ENCODE peak calls at places on chromosomes 2 and 18, in ten cellular contexts. J is activated CD8-positive, alpha-beta T cell treated with anti-CD3 and anti-CD28 coated beads for 36 hours; K is astrocyte of the spinal cord; W is cardiac muscle cell; O is ovary; U is tibial artery; X is PC-3; C is foreskin fibroblast; D is RWPE1; I is fibroblast of pulmonary artery. V is an unnamed sample.

GRCh38 chr2:33616873-33617272 is 17.8 kb upstream of the FAM98A start:
- DNase-seq in W (no peak), C (no peak), J (no peak), U (no peak), O (no peak), I (no peak), X (no peak), K (no peak), D (no peak), V (no peak)

GRCh38 chr2:163345795-163346573 is 389.8 kb downstream of the FIGN start:
- DNase-seq in K (peak; percentile 64), I (peak; percentile 69), U (no peak), X (peak; percentile 85), J (no peak), D (peak; percentile 41), O (no peak), W (peak; percentile 62), C (peak; percentile 67), V (no peak)

GRCh38 chr18:55950379-55951166 is 362.6 kb upstream of the TCF4 start:
- DNase-seq in D (no peak), O (no peak), I (no peak), C (no peak), U (no peak), X (no peak), W (no peak), K (no peak), J (no peak), V (no peak)

GRCh38 chr2:152537252-152537651 is 180.0 kb downstream of the PRPF40A start:
- DNase-seq in X (no peak), O (no peak), U (no peak), J (no peak), K (no peak), D (no peak), W (peak; percentile 43), I (peak; percentile 35), C (no peak), V (no peak)

GRCh38 chr2:188601391-188601790 is 309.7 kb downstream of the GULP1 start:
- DNase-seq in D (no peak), U (no peak), W (no peak), C (no peak), O (no peak), X (no peak), K (no peak), I (no peak), J (no peak), V (no peak)

GRCh38 chr2:36357506-36358316 is 2.1 kb downstream of the CRIM1 start:
- DNase-seq in K (peak; percentile 88), C (peak; percentile 94), W (peak; percentile 76), O (peak; percentile 46), I (peak; percentile 85), U (peak; percentile 61), D (no peak), X (peak; percentile 78), J (peak; percentile 68), V (no peak)

GRCh38 chr18:7830468-7830867 is 263.4 kb downstream of the PTPRM start:
- DNase-seq in W (no peak), J (no peak), C (no peak), U (no peak), O (no peak), X (peak; percentile 62), K (no peak), I (peak; percentile 29), D (peak; percentile 57), V (no peak)

GRCh38 chr2:226136739-226137138 is 662.9 kb downstream of the IRS1 start:
- DNase-seq in D (no peak), K (no peak), U (no peak), J (no peak), X (no peak), W (no peak), C (no peak), O (no peak), I (no peak), V (no peak)

GRCh38 chr2:109173311-109174171 is 44.5 kb downstream of the SH3RF3 start:
- DNase-seq in W (peak; percentile 94), U (peak; percentile 93), D (no peak), I (peak; percentile 91), X (no peak), K (peak; percentile 94), O (peak; percentile 90), J (no peak), C (peak; percentile 93), V (no peak)

GRCh38 chr2:181177376-181177775 is 197.0 kb downstream of the UBE2E3 start:
- DNase-seq in I (no peak), C (peak; percentile 23), W (no peak), U (no peak), X (no peak), J (no peak), K (peak; percentile 36), O (no peak), D (no peak), V (no peak)

GRCh38 chr18:35040988-35041751 is at the start of gene MAPRE2:
- DNase-seq in C (peak; percentile 100), U (peak; percentile 99), D (peak; percentile 79), X (peak; percentile 70), K (peak; percentile 98), O (peak; percentile 100), W (peak; percentile 99), J (peak; percentile 100), I (peak; percentile 98), V (peak; percentile 100)

GRCh38 chr18:2083691-2084090 is 487.6 kb downstream of the METTL4 start:
- DNase-seq in D (no peak), J (peak; percentile 25), U (no peak), W (no peak), I (no peak), O (no peak), X (peak; percentile 44), C (no peak), K (no peak), V (no peak)

GRCh38 chr2:95272299-95272751 is 1.9 kb upstream of the PROM2 start:
- DNase-seq in K (no peak), X (no peak), J (no peak), W (no peak), C (no peak), O (no peak), U (no peak), I (no peak), D (no peak), V (no peak)

GRCh38 chr2:95269036-95269680 is 5.1 kb upstream of the PROM2 start:
- DNase-seq in I (no peak), D (no peak), U (no peak), C (no peak), W (no peak), J (no peak), X (no peak), K (no peak), O (peak; percentile 2), V (peak; percentile 1)

GRCh38 chr2:95271381-95271971 is 2.8 kb upstream of the PROM2 start:
- DNase-seq in C (no peak), I (no peak), U (no peak), J (no peak), D (no peak), O (peak; percentile 5), K (no peak), W (no peak), X (no peak), V (peak; percentile 1)

GRCh38 chr2:95272781-95273180 is 1.5 kb upstream of the PROM2 start:
- DNase-seq in O (no peak), C (no peak), W (no peak), D (no peak), U (no peak), J (no peak), I (no peak), X (no peak), K (no peak), V (peak; percentile 9)

DNA sequence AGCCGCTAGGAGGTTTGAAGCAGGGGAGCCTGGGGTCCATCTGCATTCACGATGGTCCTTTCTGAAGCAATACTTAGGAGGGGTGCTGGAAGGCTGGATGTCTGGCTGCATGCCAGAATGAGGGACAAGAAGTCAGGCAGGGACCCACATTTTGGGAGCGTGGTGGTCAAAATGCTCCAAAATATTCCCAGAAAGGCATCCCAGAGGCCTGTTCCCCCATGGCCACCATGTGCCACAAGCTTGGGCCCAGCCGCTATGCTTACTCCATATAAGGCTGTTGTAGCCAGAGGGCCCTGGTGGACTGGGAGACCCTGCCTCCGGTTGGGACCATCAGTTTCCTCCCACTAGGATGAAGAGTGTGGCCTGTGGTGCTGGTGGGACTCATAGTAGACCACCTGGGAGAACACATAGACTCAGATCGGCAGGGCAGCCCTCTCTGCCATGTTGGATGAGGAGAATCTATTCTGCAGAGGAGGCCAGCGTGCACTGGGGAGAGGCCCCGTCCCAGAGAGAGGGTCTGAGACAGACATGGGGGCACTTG is 3.6 kb upstream of the PROM2 start:
- DNase-seq in D (no peak), J (no peak), C (no peak), W (no peak), I (no peak), K (no peak), U (no peak), O (peak; percentile 2), X (no peak), V (peak; percentile 7)
- TF ChIP-seq CTCF in D (no peak), J (no peak), C (no peak), W (no peak), I (no peak), K (no peak), U (no peak), O (no peak), X (no peak), V (no peak)

DNA sequence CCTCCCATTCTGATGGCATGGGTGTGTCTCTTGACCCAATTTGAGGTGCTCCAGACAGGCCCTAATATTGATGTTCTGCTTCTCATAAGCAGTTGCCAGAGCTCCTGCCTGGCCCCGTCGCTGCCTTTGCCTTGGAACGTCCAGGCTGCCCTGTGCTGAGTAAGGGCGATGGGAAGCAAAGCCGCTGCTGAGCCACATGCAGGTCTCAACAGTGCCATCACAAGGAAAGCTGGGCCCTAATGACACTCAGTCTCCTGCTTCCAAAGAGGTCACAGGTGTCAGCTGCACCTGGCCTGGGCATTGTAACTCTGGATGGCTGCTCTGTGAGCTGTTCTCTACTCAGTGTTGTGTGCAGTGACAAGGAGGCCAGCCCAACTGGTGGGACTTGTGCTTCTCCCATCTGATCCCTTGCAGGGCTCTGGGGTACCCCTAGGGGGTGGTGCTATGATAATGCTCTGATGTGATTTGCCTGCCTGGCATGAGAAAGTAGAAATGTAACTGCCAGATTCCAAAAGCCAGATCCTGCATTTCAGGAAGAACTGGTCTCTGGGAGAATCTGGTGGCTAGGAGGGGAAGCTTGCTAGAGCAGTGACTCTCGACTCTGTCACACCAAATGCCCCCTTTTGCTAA is 8.7 kb downstream of the TTC39C start:
- DNase-seq in J (peak; percentile 33), C (no peak), O (no peak), K (no peak), W (no peak), I (no peak), X (peak; percentile 88), U (no peak), D (no peak), V (no peak)
- TF ChIP-seq CTCF in J (no peak), C (no peak), O (no peak), K (no peak), W (no peak), I (no peak), X (no peak), U (no peak), D (no peak), V (no peak)

GRCh38 chr2:150989969-150990368 is 271.7 kb downstream of the RBM43 start:
- DNase-seq in J (no peak), X (no peak), W (no peak), C (no peak), O (no peak), U (no peak), I (no peak), K (no peak), D (no peak), V (no peak)
- TF ChIP-seq CTCF in J (no peak), X (no peak), W (no peak), C (no peak), O (no peak), U (no peak), I (no peak), K (no peak), D (no peak), V (no peak)

GRCh38 chr2:13884271-13884976 is 748.1 kb upstream of the LRATD1 start:
- DNase-seq in X (no peak), W (no peak), O (no peak), C (no peak), U (no peak), D (no peak), K (no peak), J (no peak), I (peak; percentile 0), V (no peak)
- TF ChIP-seq CTCF in X (no peak), W (no peak), O (no peak), C (no peak), U (no peak), D (no peak), K (no peak), J (no peak), I (no peak), V (no peak)

V was measured in activated B cell treated with CpG ODN at 0.5 μM for 24 hours.